ENCODE peak calls at places on chromosomes 1 and 21, in six cellular contexts. One of them, this sample, is unnamed.

GRCh38 chr1:92728687-92729086 is 56.2 kb downstream of the EVI5 start:
- DNase-seq in mammary epithelial cell: peak
- DNase-seq in upper lobe of right lung: no peak
- DNase-seq in heart left ventricle: no peak
- DNase-seq in spleen: no peak
- DNase-seq in CD4-positive, alpha-beta memory T cell: no peak
- DNase-seq in this sample: no peak

GRCh38 chr1:54487571-54488050 is 60.4 kb upstream of the ACOT11 start:
- DNase-seq in spleen: peak
- DNase-seq in mammary epithelial cell: no peak
- DNase-seq in upper lobe of right lung: peak
- DNase-seq in CD4-positive, alpha-beta memory T cell: no peak
- DNase-seq in heart left ventricle: peak
- DNase-seq in this sample: peak

GRCh38 chr1:156025873-156026272 is 5.1 kb upstream of the SSR2 start:
- DNase-seq in upper lobe of right lung: peak
- DNase-seq in CD4-positive, alpha-beta memory T cell: no peak
- DNase-seq in heart left ventricle: peak
- DNase-seq in spleen: no peak
- DNase-seq in mammary epithelial cell: no peak
- DNase-seq in this sample: peak

GRCh38 chr1:47233165-47233564 is 1.1 kb upstream of the TAL1 start:
- DNase-seq in CD4-positive, alpha-beta memory T cell: no peak
- DNase-seq in spleen: no peak
- DNase-seq in heart left ventricle: no peak
- DNase-seq in mammary epithelial cell: no peak
- DNase-seq in upper lobe of right lung: no peak
- DNase-seq in this sample: no peak

GRCh38 chr1:41917835-41918449 is 780 bp downstream of the HIVEP3 start:
- DNase-seq in CD4-positive, alpha-beta memory T cell: peak
- DNase-seq in upper lobe of right lung: peak
- DNase-seq in mammary epithelial cell: peak
- DNase-seq in spleen: peak
- DNase-seq in heart left ventricle: peak
- DNase-seq in this sample: peak

GRCh38 chr1:213987876-213988638 is at the start of gene PROX1:
- DNase-seq in CD4-positive, alpha-beta memory T cell: peak
- DNase-seq in mammary epithelial cell: peak
- DNase-seq in upper lobe of right lung: peak
- DNase-seq in heart left ventricle: peak
- DNase-seq in spleen: peak
- DNase-seq in this sample: peak

GRCh38 chr1:196873385-196873784 is 14.5 kb upstream of the CFHR4 start:
- DNase-seq in CD4-positive, alpha-beta memory T cell: no peak
- DNase-seq in mammary epithelial cell: no peak
- DNase-seq in upper lobe of right lung: no peak
- DNase-seq in spleen: no peak
- DNase-seq in heart left ventricle: no peak
- DNase-seq in this sample: no peak

GRCh38 chr21:31865429-31865970 is 7.3 kb upstream of the HUNK start:
- DNase-seq in upper lobe of right lung: no peak
- DNase-seq in spleen: no peak
- DNase-seq in heart left ventricle: no peak
- DNase-seq in CD4-positive, alpha-beta memory T cell: no peak
- DNase-seq in mammary epithelial cell: no peak
- DNase-seq in this sample: no peak

GRCh38 chr1:178107823-178108222 is 13.9 kb downstream of the RASAL2 start:
- DNase-seq in heart left ventricle: no peak
- DNase-seq in mammary epithelial cell: no peak
- DNase-seq in CD4-positive, alpha-beta memory T cell: no peak
- DNase-seq in upper lobe of right lung: no peak
- DNase-seq in spleen: no peak
- DNase-seq in this sample: no peak

DNA sequence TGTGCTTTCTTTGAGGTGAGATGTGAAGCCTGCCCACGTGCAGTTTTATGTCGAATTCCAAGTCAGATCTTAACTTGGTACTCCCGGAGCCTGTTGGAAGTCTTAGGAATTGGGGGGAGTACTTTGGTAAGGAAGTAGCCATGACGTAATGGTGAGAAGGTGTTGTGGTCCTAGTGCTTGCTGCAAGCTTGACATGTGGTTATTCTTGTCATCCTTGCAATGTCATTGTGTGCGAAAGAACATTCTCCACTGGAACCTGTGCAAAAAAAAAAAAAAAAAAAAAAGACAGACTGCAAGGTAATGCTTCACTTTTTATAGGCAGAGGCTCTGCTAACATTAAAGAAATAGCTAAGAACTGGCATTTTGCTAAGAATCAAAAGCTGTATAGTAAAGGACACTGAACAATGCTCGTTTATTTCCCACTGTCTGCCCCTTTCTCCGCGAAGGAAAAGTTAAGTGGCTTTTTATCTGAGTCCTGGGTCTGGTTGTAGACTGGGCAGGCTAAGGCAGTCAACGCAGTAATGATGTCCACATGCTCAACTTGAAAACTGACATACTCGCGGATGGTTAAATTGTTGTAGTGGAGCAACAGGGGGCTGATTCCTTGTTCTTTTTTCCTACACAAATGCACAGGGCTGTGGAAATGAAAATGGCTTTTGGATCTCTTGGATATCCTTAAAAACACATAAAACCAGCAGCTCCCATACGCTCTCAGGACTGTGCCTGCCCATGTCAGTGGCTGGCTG is 2.1 kb downstream of the KAZN start:
- DNase-seq in spleen: no peak
- DNase-seq in mammary epithelial cell: no peak
- DNase-seq in upper lobe of right lung: no peak
- DNase-seq in CD4-positive, alpha-beta memory T cell: no peak
- DNase-seq in heart left ventricle: no peak
- DNase-seq in this sample: no peak
- H3K27ac ChIP-seq in spleen: no peak
- H3K27ac ChIP-seq in mammary epithelial cell: no peak
- H3K27ac ChIP-seq in upper lobe of right lung: no peak
- H3K27ac ChIP-seq in CD4-positive, alpha-beta memory T cell: no peak
- H3K27ac ChIP-seq in heart left ventricle: no peak
- H3K27ac ChIP-seq in this sample: no peak

GRCh38 chr1:61746768-61747167 is 4.5 kb downstream of the PATJ start:
- DNase-seq in upper lobe of right lung: no peak
- DNase-seq in heart left ventricle: no peak
- DNase-seq in CD4-positive, alpha-beta memory T cell: no peak
- DNase-seq in spleen: no peak
- DNase-seq in mammary epithelial cell: no peak
- DNase-seq in this sample: no peak

GRCh38 chr1:61742620-61743431 is 546 bp downstream of the PATJ start:
- DNase-seq in upper lobe of right lung: no peak
- DNase-seq in mammary epithelial cell: peak
- DNase-seq in heart left ventricle: peak
- DNase-seq in CD4-positive, alpha-beta memory T cell: no peak
- DNase-seq in spleen: peak
- DNase-seq in this sample: peak

GRCh38 chr1:61743432-61743705 is 1.1 kb downstream of the PATJ start:
- DNase-seq in upper lobe of right lung: no peak
- DNase-seq in CD4-positive, alpha-beta memory T cell: no peak
- DNase-seq in mammary epithelial cell: peak
- DNase-seq in heart left ventricle: no peak
- DNase-seq in spleen: no peak
- DNase-seq in this sample: no peak

GRCh38 chr1:61743716-61744620 is 1.7 kb downstream of the PATJ start:
- DNase-seq in CD4-positive, alpha-beta memory T cell: no peak
- DNase-seq in upper lobe of right lung: no peak
- DNase-seq in mammary epithelial cell: no peak
- DNase-seq in spleen: no peak
- DNase-seq in heart left ventricle: no peak
- DNase-seq in this sample: peak

GRCh38 chr1:61741682-61742619 is at the start of gene PATJ:
- DNase-seq in mammary epithelial cell: peak
- DNase-seq in CD4-positive, alpha-beta memory T cell: peak
- DNase-seq in heart left ventricle: peak
- DNase-seq in spleen: peak
- DNase-seq in upper lobe of right lung: peak
- DNase-seq in this sample: peak
- H3K27ac ChIP-seq in mammary epithelial cell: peak
- H3K27ac ChIP-seq in CD4-positive, alpha-beta memory T cell: peak
- H3K27ac ChIP-seq in heart left ventricle: peak
- H3K27ac ChIP-seq in spleen: peak
- H3K27ac ChIP-seq in upper lobe of right lung: peak
- H3K27ac ChIP-seq in this sample: peak

DNA sequence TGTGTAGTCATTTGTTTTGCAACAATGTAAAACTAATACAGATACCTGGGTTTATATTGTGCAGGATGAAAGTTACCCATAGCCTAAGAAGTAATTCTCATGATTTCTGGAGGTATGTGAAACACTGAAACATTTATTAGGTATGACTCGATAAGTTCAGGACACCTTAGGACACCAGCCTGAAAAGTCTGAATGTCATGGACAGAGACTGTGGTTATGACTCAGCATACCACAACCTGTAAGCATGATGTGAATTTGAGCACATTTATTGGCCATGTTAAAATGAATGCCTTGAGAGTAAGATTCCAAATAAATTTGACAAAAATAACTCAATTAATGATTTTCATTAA is 1471.7 kb upstream of the B3GALT2 start:
- DNase-seq in spleen: no peak
- DNase-seq in heart left ventricle: no peak
- DNase-seq in mammary epithelial cell: peak
- DNase-seq in upper lobe of right lung: no peak
- DNase-seq in CD4-positive, alpha-beta memory T cell: no peak
- DNase-seq in this sample: no peak
- H3K27ac ChIP-seq in spleen: no peak
- H3K27ac ChIP-seq in heart left ventricle: no peak
- H3K27ac ChIP-seq in mammary epithelial cell: no peak
- H3K27ac ChIP-seq in upper lobe of right lung: no peak
- H3K27ac ChIP-seq in CD4-positive, alpha-beta memory T cell: no peak
- H3K27ac ChIP-seq in this sample: no peak

GRCh38 chr1:66853379-66853778 is 52.3 kb upstream of the INSL5 start:
- DNase-seq in mammary epithelial cell: no peak
- DNase-seq in upper lobe of right lung: no peak
- DNase-seq in heart left ventricle: no peak
- DNase-seq in CD4-positive, alpha-beta memory T cell: no peak
- DNase-seq in spleen: no peak
- DNase-seq in this sample: no peak

GRCh38 chr1:66852870-66853269 is 51.8 kb upstream of the INSL5 start:
- DNase-seq in heart left ventricle: no peak
- DNase-seq in CD4-positive, alpha-beta memory T cell: no peak
- DNase-seq in upper lobe of right lung: no peak
- DNase-seq in mammary epithelial cell: peak
- DNase-seq in spleen: no peak
- DNase-seq in this sample: no peak

GRCh38 chr1:66850989-66851388 is 49.9 kb upstream of the INSL5 start:
- DNase-seq in CD4-positive, alpha-beta memory T cell: no peak
- DNase-seq in upper lobe of right lung: no peak
- DNase-seq in heart left ventricle: no peak
- DNase-seq in mammary epithelial cell: no peak
- DNase-seq in spleen: no peak
- DNase-seq in this sample: no peak

DNA sequence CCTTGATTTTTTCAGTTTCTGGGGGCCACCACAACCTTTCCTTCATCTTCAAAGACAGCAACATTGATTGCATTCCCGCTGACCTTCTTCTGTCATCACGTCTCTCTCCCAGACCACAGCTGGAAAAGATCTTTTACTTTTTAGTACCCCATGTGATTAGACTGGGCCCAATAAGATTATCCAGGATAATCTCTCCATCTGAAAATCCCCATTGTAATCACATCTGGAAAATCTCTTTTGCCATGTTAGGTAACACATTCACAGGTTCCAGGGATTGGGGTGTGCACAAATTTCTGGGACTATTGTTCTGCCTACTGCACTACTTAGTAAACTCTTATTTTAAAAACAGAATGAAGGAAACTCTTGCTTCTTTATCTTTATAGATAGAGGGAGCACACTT is 47.1 kb upstream of the INSL5 start:
- DNase-seq in upper lobe of right lung: no peak
- DNase-seq in CD4-positive, alpha-beta memory T cell: no peak
- DNase-seq in spleen: no peak
- DNase-seq in heart left ventricle: no peak
- DNase-seq in mammary epithelial cell: no peak
- DNase-seq in this sample: no peak
- H3K27ac ChIP-seq in upper lobe of right lung: no peak
- H3K27ac ChIP-seq in CD4-positive, alpha-beta memory T cell: no peak
- H3K27ac ChIP-seq in spleen: no peak
- H3K27ac ChIP-seq in heart left ventricle: no peak
- H3K27ac ChIP-seq in mammary epithelial cell: no peak
- H3K27ac ChIP-seq in this sample: no peak

GRCh38 chr1:153882296-153882912 is 40.4 kb downstream of the GATAD2B start:
- DNase-seq in mammary epithelial cell: no peak
- DNase-seq in heart left ventricle: no peak
- DNase-seq in spleen: no peak
- DNase-seq in CD4-positive, alpha-beta memory T cell: no peak
- DNase-seq in upper lobe of right lung: no peak
- DNase-seq in this sample: no peak
- H3K27ac ChIP-seq in mammary epithelial cell: no peak
- H3K27ac ChIP-seq in heart left ventricle: peak
- H3K27ac ChIP-seq in spleen: peak
- H3K27ac ChIP-seq in CD4-positive, alpha-beta memory T cell: no peak
- H3K27ac ChIP-seq in upper lobe of right lung: no peak
- H3K27ac ChIP-seq in this sample: peak

DNA sequence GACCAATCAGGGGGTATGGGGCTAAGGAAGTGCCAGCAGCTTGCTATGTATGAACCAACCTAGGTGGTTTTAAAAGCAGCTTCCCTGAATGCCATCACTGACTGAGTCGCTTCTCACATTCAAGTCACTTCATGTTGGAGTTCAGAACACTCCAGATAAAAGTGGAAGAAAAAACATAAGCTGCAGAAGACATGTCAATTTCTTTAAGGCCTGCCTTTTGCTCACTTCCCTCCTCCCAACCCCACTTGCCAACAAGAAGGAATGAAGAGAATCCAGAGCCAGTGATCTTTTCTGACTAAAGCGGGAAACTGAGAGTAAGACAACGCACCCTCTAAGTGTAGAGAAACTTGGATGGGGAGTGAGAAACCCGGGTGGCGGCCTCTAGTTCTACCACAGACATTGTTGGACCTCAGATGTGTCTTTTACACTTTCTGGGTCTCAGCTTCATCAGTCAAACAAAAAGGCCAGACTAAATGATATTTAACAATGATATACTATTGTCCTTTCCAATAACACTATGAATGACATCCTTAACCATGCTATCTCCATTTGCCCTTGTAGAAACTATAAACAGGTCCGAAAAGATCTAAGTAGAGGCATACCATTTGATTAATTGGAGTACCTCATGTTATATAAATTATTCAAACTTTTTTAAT is 54.1 kb downstream of the LUZP1 start:
- DNase-seq in CD4-positive, alpha-beta memory T cell: no peak
- DNase-seq in mammary epithelial cell: peak
- DNase-seq in spleen: no peak
- DNase-seq in upper lobe of right lung: no peak
- DNase-seq in heart left ventricle: no peak
- DNase-seq in this sample: no peak
- H3K27ac ChIP-seq in CD4-positive, alpha-beta memory T cell: no peak
- H3K27ac ChIP-seq in mammary epithelial cell: peak
- H3K27ac ChIP-seq in spleen: peak
- H3K27ac ChIP-seq in upper lobe of right lung: no peak
- H3K27ac ChIP-seq in heart left ventricle: no peak
- H3K27ac ChIP-seq in this sample: no peak